ENCODE peak calls at places on chromosomes 5 and 9, in eight cellular contexts. One of them, this sample, is unnamed.

GRCh38 chr5:178318893-178319292 is 86.3 kb upstream of the PHYKPL start:
- DNase-seq in lower leg skin: no peak
- DNase-seq in stimulated activated naive CD8-positive, alpha-beta T cell treated with anti-CD3 and anti-CD28 coated beads, Interleukin-15, amount 100 ng/mL, for 72 hours: no peak
- DNase-seq in NCI-H1694 treated with DMSO at 0.1 percent for 48 hours: no peak
- DNase-seq in ecto neural progenitor cell: no peak
- DNase-seq in GM03348: no peak
- DNase-seq in cardiac muscle cell: no peak
- DNase-seq in activated CD4-positive, alpha-beta T cell treated with anti-CD3 and anti-CD28 coated beads, Interleukin-2, amount 50 U/mL, for 1 hour: no peak
- DNase-seq in this sample: no peak

GRCh38 chr9:12680341-12680740 is 12.8 kb upstream of the TYRP1 start:
- DNase-seq in lower leg skin: no peak
- DNase-seq in stimulated activated naive CD8-positive, alpha-beta T cell treated with anti-CD3 and anti-CD28 coated beads, Interleukin-15, amount 100 ng/mL, for 72 hours: no peak
- DNase-seq in NCI-H1694 treated with DMSO at 0.1 percent for 48 hours: no peak
- DNase-seq in ecto neural progenitor cell: no peak
- DNase-seq in GM03348: peak; percentile 29
- DNase-seq in cardiac muscle cell: peak; percentile 69
- DNase-seq in activated CD4-positive, alpha-beta T cell treated with anti-CD3 and anti-CD28 coated beads, Interleukin-2, amount 50 U/mL, for 1 hour: no peak
- DNase-seq in this sample: peak; percentile 11

GRCh38 chr5:53091304-53091703 is 18.3 kb downstream of the MOCS2 start:
- DNase-seq in lower leg skin: no peak
- DNase-seq in stimulated activated naive CD8-positive, alpha-beta T cell treated with anti-CD3 and anti-CD28 coated beads, Interleukin-15, amount 100 ng/mL, for 72 hours: no peak
- DNase-seq in NCI-H1694 treated with DMSO at 0.1 percent for 48 hours: no peak
- DNase-seq in ecto neural progenitor cell: no peak
- DNase-seq in GM03348: peak; percentile 55
- DNase-seq in cardiac muscle cell: peak; percentile 71
- DNase-seq in activated CD4-positive, alpha-beta T cell treated with anti-CD3 and anti-CD28 coated beads, Interleukin-2, amount 50 U/mL, for 1 hour: no peak
- DNase-seq in this sample: peak; percentile 15

GRCh38 chr9:6870149-6870548 is 112.4 kb downstream of the KDM4C start:
- DNase-seq in lower leg skin: no peak
- DNase-seq in stimulated activated naive CD8-positive, alpha-beta T cell treated with anti-CD3 and anti-CD28 coated beads, Interleukin-15, amount 100 ng/mL, for 72 hours: no peak
- DNase-seq in NCI-H1694 treated with DMSO at 0.1 percent for 48 hours: no peak
- DNase-seq in ecto neural progenitor cell: no peak
- DNase-seq in GM03348: no peak
- DNase-seq in cardiac muscle cell: no peak
- DNase-seq in activated CD4-positive, alpha-beta T cell treated with anti-CD3 and anti-CD28 coated beads, Interleukin-2, amount 50 U/mL, for 1 hour: no peak
- DNase-seq in this sample: no peak

GRCh38 chr9:113310538-113310937 is 7.4 kb upstream of the RNF183 start:
- DNase-seq in lower leg skin: no peak
- DNase-seq in stimulated activated naive CD8-positive, alpha-beta T cell treated with anti-CD3 and anti-CD28 coated beads, Interleukin-15, amount 100 ng/mL, for 72 hours: no peak
- DNase-seq in NCI-H1694 treated with DMSO at 0.1 percent for 48 hours: no peak
- DNase-seq in ecto neural progenitor cell: no peak
- DNase-seq in GM03348: peak; percentile 16
- DNase-seq in cardiac muscle cell: peak; percentile 12
- DNase-seq in activated CD4-positive, alpha-beta T cell treated with anti-CD3 and anti-CD28 coated beads, Interleukin-2, amount 50 U/mL, for 1 hour: no peak
- DNase-seq in this sample: no peak

GRCh38 chr9:87894998-87895625 is 12.4 kb downstream of the SPATA31E1 start:
- DNase-seq in lower leg skin: no peak
- DNase-seq in stimulated activated naive CD8-positive, alpha-beta T cell treated with anti-CD3 and anti-CD28 coated beads, Interleukin-15, amount 100 ng/mL, for 72 hours: no peak
- DNase-seq in NCI-H1694 treated with DMSO at 0.1 percent for 48 hours: no peak
- DNase-seq in ecto neural progenitor cell: no peak
- DNase-seq in GM03348: no peak
- DNase-seq in cardiac muscle cell: no peak
- DNase-seq in activated CD4-positive, alpha-beta T cell treated with anti-CD3 and anti-CD28 coated beads, Interleukin-2, amount 50 U/mL, for 1 hour: no peak
- DNase-seq in this sample: no peak

GRCh38 chr9:76618762-76619161 is 145.5 kb upstream of the PCA3 start:
- DNase-seq in lower leg skin: no peak
- DNase-seq in stimulated activated naive CD8-positive, alpha-beta T cell treated with anti-CD3 and anti-CD28 coated beads, Interleukin-15, amount 100 ng/mL, for 72 hours: no peak
- DNase-seq in NCI-H1694 treated with DMSO at 0.1 percent for 48 hours: no peak
- DNase-seq in ecto neural progenitor cell: no peak
- DNase-seq in GM03348: peak; percentile 75
- DNase-seq in cardiac muscle cell: peak; percentile 45
- DNase-seq in activated CD4-positive, alpha-beta T cell treated with anti-CD3 and anti-CD28 coated beads, Interleukin-2, amount 50 U/mL, for 1 hour: no peak
- DNase-seq in this sample: peak; percentile 80

GRCh38 chr9:2158111-2158610 is 143.0 kb downstream of the SMARCA2 start:
- DNase-seq in lower leg skin: peak; percentile 62
- DNase-seq in stimulated activated naive CD8-positive, alpha-beta T cell treated with anti-CD3 and anti-CD28 coated beads, Interleukin-15, amount 100 ng/mL, for 72 hours: peak; percentile 12
- DNase-seq in NCI-H1694 treated with DMSO at 0.1 percent for 48 hours: no peak
- DNase-seq in ecto neural progenitor cell: no peak
- DNase-seq in GM03348: peak; percentile 48
- DNase-seq in cardiac muscle cell: peak; percentile 89
- DNase-seq in activated CD4-positive, alpha-beta T cell treated with anti-CD3 and anti-CD28 coated beads, Interleukin-2, amount 50 U/mL, for 1 hour: peak; percentile 40
- DNase-seq in this sample: no peak

GRCh38 chr5:134541736-134542376 is 16.4 kb downstream of the JADE2 start:
- DNase-seq in lower leg skin: no peak
- DNase-seq in stimulated activated naive CD8-positive, alpha-beta T cell treated with anti-CD3 and anti-CD28 coated beads, Interleukin-15, amount 100 ng/mL, for 72 hours: no peak
- DNase-seq in NCI-H1694 treated with DMSO at 0.1 percent for 48 hours: no peak
- DNase-seq in ecto neural progenitor cell: peak; percentile 91
- DNase-seq in GM03348: peak; percentile 42
- DNase-seq in cardiac muscle cell: peak; percentile 81
- DNase-seq in activated CD4-positive, alpha-beta T cell treated with anti-CD3 and anti-CD28 coated beads, Interleukin-2, amount 50 U/mL, for 1 hour: no peak
- DNase-seq in this sample: no peak

GRCh38 chr5:149174847-149175234 is 33.5 kb downstream of the ABLIM3 start:
- DNase-seq in lower leg skin: no peak
- DNase-seq in stimulated activated naive CD8-positive, alpha-beta T cell treated with anti-CD3 and anti-CD28 coated beads, Interleukin-15, amount 100 ng/mL, for 72 hours: no peak
- DNase-seq in NCI-H1694 treated with DMSO at 0.1 percent for 48 hours: no peak
- DNase-seq in ecto neural progenitor cell: no peak
- DNase-seq in GM03348: no peak
- DNase-seq in cardiac muscle cell: no peak
- DNase-seq in activated CD4-positive, alpha-beta T cell treated with anti-CD3 and anti-CD28 coated beads, Interleukin-2, amount 50 U/mL, for 1 hour: no peak
- DNase-seq in this sample: no peak

GRCh38 chr9:135787776-135788575 is 86.0 kb downstream of the KCNT1 start:
- DNase-seq in lower leg skin: no peak
- DNase-seq in stimulated activated naive CD8-positive, alpha-beta T cell treated with anti-CD3 and anti-CD28 coated beads, Interleukin-15, amount 100 ng/mL, for 72 hours: no peak
- DNase-seq in NCI-H1694 treated with DMSO at 0.1 percent for 48 hours: no peak
- DNase-seq in ecto neural progenitor cell: no peak
- DNase-seq in GM03348: no peak
- DNase-seq in cardiac muscle cell: no peak
- DNase-seq in activated CD4-positive, alpha-beta T cell treated with anti-CD3 and anti-CD28 coated beads, Interleukin-2, amount 50 U/mL, for 1 hour: no peak
- DNase-seq in this sample: no peak

GRCh38 chr5:116265506-116265905 is 180.7 kb downstream of the COMMD10 start:
- DNase-seq in lower leg skin: no peak
- DNase-seq in stimulated activated naive CD8-positive, alpha-beta T cell treated with anti-CD3 and anti-CD28 coated beads, Interleukin-15, amount 100 ng/mL, for 72 hours: no peak
- DNase-seq in NCI-H1694 treated with DMSO at 0.1 percent for 48 hours: no peak
- DNase-seq in ecto neural progenitor cell: no peak
- DNase-seq in GM03348: no peak
- DNase-seq in cardiac muscle cell: no peak
- DNase-seq in activated CD4-positive, alpha-beta T cell treated with anti-CD3 and anti-CD28 coated beads, Interleukin-2, amount 50 U/mL, for 1 hour: no peak
- DNase-seq in this sample: no peak

GRCh38 chr5:10233505-10233904 is 16.2 kb downstream of the ATPSCKMT start:
- DNase-seq in lower leg skin: no peak
- DNase-seq in stimulated activated naive CD8-positive, alpha-beta T cell treated with anti-CD3 and anti-CD28 coated beads, Interleukin-15, amount 100 ng/mL, for 72 hours: no peak
- DNase-seq in NCI-H1694 treated with DMSO at 0.1 percent for 48 hours: no peak
- DNase-seq in ecto neural progenitor cell: no peak
- DNase-seq in GM03348: peak; percentile 87
- DNase-seq in cardiac muscle cell: peak; percentile 85
- DNase-seq in activated CD4-positive, alpha-beta T cell treated with anti-CD3 and anti-CD28 coated beads, Interleukin-2, amount 50 U/mL, for 1 hour: no peak
- DNase-seq in this sample: peak; percentile 70

GRCh38 chr9:69744688-69745380 is 15.0 kb downstream of the PTAR1 start:
- DNase-seq in lower leg skin: no peak
- DNase-seq in stimulated activated naive CD8-positive, alpha-beta T cell treated with anti-CD3 and anti-CD28 coated beads, Interleukin-15, amount 100 ng/mL, for 72 hours: no peak
- DNase-seq in NCI-H1694 treated with DMSO at 0.1 percent for 48 hours: no peak
- DNase-seq in ecto neural progenitor cell: no peak
- DNase-seq in GM03348: no peak
- DNase-seq in cardiac muscle cell: no peak
- DNase-seq in activated CD4-positive, alpha-beta T cell treated with anti-CD3 and anti-CD28 coated beads, Interleukin-2, amount 50 U/mL, for 1 hour: no peak
- DNase-seq in this sample: no peak

GRCh38 chr9:90141723-90142122 is 500.9 kb downstream of the DIRAS2 start:
- DNase-seq in lower leg skin: no peak
- DNase-seq in stimulated activated naive CD8-positive, alpha-beta T cell treated with anti-CD3 and anti-CD28 coated beads, Interleukin-15, amount 100 ng/mL, for 72 hours: no peak
- DNase-seq in NCI-H1694 treated with DMSO at 0.1 percent for 48 hours: peak; percentile 53
- DNase-seq in ecto neural progenitor cell: no peak
- DNase-seq in GM03348: peak; percentile 43
- DNase-seq in cardiac muscle cell: peak; percentile 40
- DNase-seq in activated CD4-positive, alpha-beta T cell treated with anti-CD3 and anti-CD28 coated beads, Interleukin-2, amount 50 U/mL, for 1 hour: no peak
- DNase-seq in this sample: no peak

GRCh38 chr9:112885324-112885723 is 5.4 kb downstream of the SLC46A2 start:
- DNase-seq in lower leg skin: no peak
- DNase-seq in stimulated activated naive CD8-positive, alpha-beta T cell treated with anti-CD3 and anti-CD28 coated beads, Interleukin-15, amount 100 ng/mL, for 72 hours: no peak
- DNase-seq in NCI-H1694 treated with DMSO at 0.1 percent for 48 hours: no peak
- DNase-seq in ecto neural progenitor cell: no peak
- DNase-seq in GM03348: no peak
- DNase-seq in cardiac muscle cell: no peak
- DNase-seq in activated CD4-positive, alpha-beta T cell treated with anti-CD3 and anti-CD28 coated beads, Interleukin-2, amount 50 U/mL, for 1 hour: no peak
- DNase-seq in this sample: no peak

GRCh38 chr5:159210306-159210722 is 961 bp upstream of the RNF145 start:
- DNase-seq in lower leg skin: peak; percentile 22
- DNase-seq in stimulated activated naive CD8-positive, alpha-beta T cell treated with anti-CD3 and anti-CD28 coated beads, Interleukin-15, amount 100 ng/mL, for 72 hours: peak; percentile 25
- DNase-seq in NCI-H1694 treated with DMSO at 0.1 percent for 48 hours: no peak
- DNase-seq in ecto neural progenitor cell: no peak
- DNase-seq in GM03348: no peak
- DNase-seq in cardiac muscle cell: peak; percentile 35
- DNase-seq in activated CD4-positive, alpha-beta T cell treated with anti-CD3 and anti-CD28 coated beads, Interleukin-2, amount 50 U/mL, for 1 hour: no peak
- DNase-seq in this sample: no peak